ENCODE peak calls at places on chromosomes 3 and 15, in five cellular contexts. One of them, this sample, is unnamed. For H3K4me1, the result is how much of the 10 kb centered on the place peaks cover.

GRCh38 chr15:44137750-44138149 is 57.3 kb downstream of the FRMD5 start:
- DNase-seq in heart left ventricle: no peak
- DNase-seq in suprapubic skin: no peak
- DNase-seq in spleen: no peak
- DNase-seq in CD8-positive, alpha-beta memory T cell: no peak
- DNase-seq in this sample: no peak

GRCh38 chr3:38153986-38154608 is 11.2 kb upstream of the OXSR1 start:
- DNase-seq in heart left ventricle: no peak
- DNase-seq in suprapubic skin: no peak
- DNase-seq in spleen: no peak
- DNase-seq in CD8-positive, alpha-beta memory T cell: no peak
- DNase-seq in this sample: no peak

GRCh38 chr15:78942741-78943140 is 2.1 kb downstream of the CTSH start:
- DNase-seq in heart left ventricle: no peak
- DNase-seq in suprapubic skin: no peak
- DNase-seq in spleen: no peak
- DNase-seq in CD8-positive, alpha-beta memory T cell: no peak
- DNase-seq in this sample: no peak

GRCh38 chr3:119229190-119229589 is 11.5 kb downstream of the B4GALT4 start:
- DNase-seq in heart left ventricle: no peak
- DNase-seq in suprapubic skin: no peak
- DNase-seq in spleen: no peak
- DNase-seq in CD8-positive, alpha-beta memory T cell: no peak
- DNase-seq in this sample: no peak

GRCh38 chr3:98540346-98540745 is 8.6 kb downstream of the GPR15 start:
- DNase-seq in heart left ventricle: no peak
- DNase-seq in suprapubic skin: no peak
- DNase-seq in spleen: no peak
- DNase-seq in CD8-positive, alpha-beta memory T cell: no peak
- DNase-seq in this sample: no peak

GRCh38 chr3:21017115-21017852 is 733.7 kb downstream of the ZNF385D start:
- DNase-seq in heart left ventricle: no peak
- DNase-seq in suprapubic skin: no peak
- DNase-seq in spleen: no peak
- DNase-seq in CD8-positive, alpha-beta memory T cell: no peak
- DNase-seq in this sample: no peak

GRCh38 chr3:38177175-38177574 is 11.8 kb downstream of the OXSR1 start:
- DNase-seq in heart left ventricle: no peak
- DNase-seq in suprapubic skin: no peak
- DNase-seq in spleen: no peak
- DNase-seq in CD8-positive, alpha-beta memory T cell: no peak
- DNase-seq in this sample: no peak

GRCh38 chr3:131083190-131083863 is 56.6 kb downstream of the NEK11 start:
- DNase-seq in heart left ventricle: peak
- DNase-seq in suprapubic skin: no peak
- DNase-seq in spleen: peak
- DNase-seq in CD8-positive, alpha-beta memory T cell: no peak
- DNase-seq in this sample: peak

GRCh38 chr15:99154271-99154670 is 49.4 kb downstream of the SYNM start:
- DNase-seq in heart left ventricle: no peak
- DNase-seq in suprapubic skin: no peak
- DNase-seq in spleen: no peak
- DNase-seq in CD8-positive, alpha-beta memory T cell: no peak
- DNase-seq in this sample: no peak

GRCh38 chr15:59364238-59364637 is 8.4 kb downstream of the MYO1E start:
- DNase-seq in heart left ventricle: no peak
- DNase-seq in suprapubic skin: no peak
- DNase-seq in spleen: no peak
- DNase-seq in CD8-positive, alpha-beta memory T cell: no peak
- DNase-seq in this sample: no peak

GRCh38 chr3:10527295-10528016 is 22.1 kb upstream of the ATP2B2 start:
- DNase-seq in heart left ventricle: no peak
- DNase-seq in suprapubic skin: peak
- DNase-seq in spleen: no peak
- DNase-seq in CD8-positive, alpha-beta memory T cell: no peak
- DNase-seq in this sample: no peak

GRCh38 chr3:179730508-179730907 is 77.7 kb downstream of the USP13 start:
- DNase-seq in heart left ventricle: no peak
- DNase-seq in suprapubic skin: no peak
- DNase-seq in spleen: no peak
- DNase-seq in CD8-positive, alpha-beta memory T cell: no peak
- DNase-seq in this sample: no peak

DNA sequence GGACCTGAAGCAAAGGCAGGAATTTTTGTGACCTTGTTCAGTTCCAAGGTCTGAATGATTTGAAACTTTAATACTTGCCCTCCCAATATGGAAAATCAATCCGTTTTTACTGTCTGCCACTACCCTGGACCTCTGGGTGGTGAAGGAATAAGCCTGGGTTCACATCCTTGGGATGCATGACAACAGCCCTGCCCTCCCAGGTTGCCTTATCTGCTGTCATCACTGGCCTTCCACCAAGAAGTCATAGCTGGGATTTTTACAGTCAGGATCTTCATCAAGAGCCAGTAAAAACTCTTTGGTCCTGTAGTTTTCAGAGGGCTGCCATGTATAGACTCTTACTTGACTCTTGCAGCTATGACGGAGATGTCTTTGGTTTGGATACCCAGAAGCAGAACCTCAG is 128.6 kb downstream of the MYLK start:
- DNase-seq in heart left ventricle: no peak
- DNase-seq in suprapubic skin: no peak
- DNase-seq in spleen: no peak
- DNase-seq in CD8-positive, alpha-beta memory T cell: no peak
- DNase-seq in this sample: no peak
- H3K4me1 ChIP-seq in heart left ventricle: under half
- H3K4me1 ChIP-seq in suprapubic skin: under half
- H3K4me1 ChIP-seq in spleen: under half
- H3K4me1 ChIP-seq in CD8-positive, alpha-beta memory T cell: under half
- H3K4me1 ChIP-seq in this sample: under half

GRCh38 chr15:65052956-65053355 is 7.8 kb downstream of the SLC51B start:
- DNase-seq in heart left ventricle: no peak
- DNase-seq in suprapubic skin: no peak
- DNase-seq in spleen: no peak
- DNase-seq in CD8-positive, alpha-beta memory T cell: no peak
- DNase-seq in this sample: no peak
- H3K4me1 ChIP-seq in heart left ventricle: under half
- H3K4me1 ChIP-seq in suprapubic skin: under half
- H3K4me1 ChIP-seq in spleen: under half
- H3K4me1 ChIP-seq in CD8-positive, alpha-beta memory T cell: under half
- H3K4me1 ChIP-seq in this sample: under half

GRCh38 chr3:155075200-155075599 is 4.9 kb upstream of the MME start:
- DNase-seq in heart left ventricle: no peak
- DNase-seq in suprapubic skin: no peak
- DNase-seq in spleen: no peak
- DNase-seq in CD8-positive, alpha-beta memory T cell: no peak
- DNase-seq in this sample: no peak
- H3K4me1 ChIP-seq in heart left ventricle: under half
- H3K4me1 ChIP-seq in suprapubic skin: under half
- H3K4me1 ChIP-seq in spleen: under half
- H3K4me1 ChIP-seq in CD8-positive, alpha-beta memory T cell: under half
- H3K4me1 ChIP-seq in this sample: under half

GRCh38 chr3:114626751-114627150 is 332.9 kb downstream of the TIGIT start:
- DNase-seq in heart left ventricle: no peak
- DNase-seq in suprapubic skin: no peak
- DNase-seq in spleen: no peak
- DNase-seq in CD8-positive, alpha-beta memory T cell: no peak
- DNase-seq in this sample: no peak
- H3K4me1 ChIP-seq in heart left ventricle: under half
- H3K4me1 ChIP-seq in suprapubic skin: under half
- H3K4me1 ChIP-seq in spleen: under half
- H3K4me1 ChIP-seq in CD8-positive, alpha-beta memory T cell: under half
- H3K4me1 ChIP-seq in this sample: under half

DNA sequence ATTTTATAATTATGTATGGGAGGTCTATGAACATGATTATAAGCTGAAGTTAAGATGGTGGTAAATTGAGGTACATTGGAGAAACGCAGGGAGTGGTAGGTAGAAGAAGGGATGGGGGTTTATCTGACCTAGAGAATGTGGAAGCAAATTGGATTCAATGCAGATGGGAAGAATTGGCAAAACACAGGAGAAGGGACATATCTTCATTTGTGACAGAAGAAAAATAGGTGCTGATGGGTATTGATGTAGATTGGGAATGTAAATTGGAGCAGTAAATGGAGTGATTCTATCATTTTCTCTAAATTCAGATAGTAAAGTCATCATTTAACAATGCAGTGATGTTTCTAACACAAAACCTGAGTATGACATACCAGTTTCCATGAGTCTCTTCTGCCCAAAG is 39.7 kb upstream of the AADAC start:
- DNase-seq in heart left ventricle: no peak
- DNase-seq in suprapubic skin: no peak
- DNase-seq in spleen: no peak
- DNase-seq in CD8-positive, alpha-beta memory T cell: no peak
- DNase-seq in this sample: no peak
- H3K4me1 ChIP-seq in heart left ventricle: under half
- H3K4me1 ChIP-seq in suprapubic skin: under half
- H3K4me1 ChIP-seq in spleen: under half
- H3K4me1 ChIP-seq in CD8-positive, alpha-beta memory T cell: under half
- H3K4me1 ChIP-seq in this sample: half or more

DNA sequence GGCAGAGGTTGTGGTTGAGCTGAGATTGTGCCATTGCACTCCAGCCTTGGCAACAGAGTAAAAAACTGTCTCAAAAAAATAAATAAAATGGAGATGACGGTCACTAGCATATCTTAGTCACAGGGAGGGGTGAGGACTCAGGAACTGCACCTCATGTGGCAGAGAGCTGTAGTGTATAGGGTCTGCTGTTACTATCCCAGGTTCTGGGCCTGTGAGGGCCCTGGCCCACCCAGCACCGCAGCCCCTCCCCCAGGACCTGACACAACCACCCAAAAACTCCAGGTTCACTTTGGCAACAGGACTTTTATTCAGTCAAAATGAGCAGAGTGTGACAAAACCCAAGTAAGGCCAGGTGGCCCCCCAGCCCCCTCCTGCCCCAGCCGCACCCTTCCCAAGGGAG is 22.4 kb downstream of the RNU5B-1 start:
- DNase-seq in heart left ventricle: no peak
- DNase-seq in suprapubic skin: no peak
- DNase-seq in spleen: peak
- DNase-seq in CD8-positive, alpha-beta memory T cell: no peak
- DNase-seq in this sample: no peak
- H3K4me1 ChIP-seq in heart left ventricle: under half
- H3K4me1 ChIP-seq in suprapubic skin: under half
- H3K4me1 ChIP-seq in spleen: under half
- H3K4me1 ChIP-seq in CD8-positive, alpha-beta memory T cell: under half
- H3K4me1 ChIP-seq in this sample: under half

GRCh38 chr3:13013994-13014754 is 59.1 kb downstream of the IQSEC1 start:
- DNase-seq in heart left ventricle: no peak
- DNase-seq in suprapubic skin: no peak
- DNase-seq in spleen: peak
- DNase-seq in CD8-positive, alpha-beta memory T cell: peak
- DNase-seq in this sample: no peak
- H3K4me1 ChIP-seq in heart left ventricle: under half
- H3K4me1 ChIP-seq in suprapubic skin: under half
- H3K4me1 ChIP-seq in spleen: half or more
- H3K4me1 ChIP-seq in CD8-positive, alpha-beta memory T cell: half or more
- H3K4me1 ChIP-seq in this sample: under half

GRCh38 chr15:76343313-76343996 is 6.9 kb downstream of the ISL2 start:
- DNase-seq in heart left ventricle: no peak
- DNase-seq in suprapubic skin: no peak
- DNase-seq in spleen: no peak
- DNase-seq in CD8-positive, alpha-beta memory T cell: no peak
- DNase-seq in this sample: no peak

GRCh38 chr15:76340802-76341365 is 4.3 kb downstream of the ISL2 start:
- DNase-seq in heart left ventricle: no peak
- DNase-seq in suprapubic skin: no peak
- DNase-seq in spleen: peak
- DNase-seq in CD8-positive, alpha-beta memory T cell: peak
- DNase-seq in this sample: peak

GRCh38 chr15:76341366-76342045 is 4.9 kb downstream of the ISL2 start:
- DNase-seq in heart left ventricle: no peak
- DNase-seq in suprapubic skin: no peak
- DNase-seq in spleen: no peak
- DNase-seq in CD8-positive, alpha-beta memory T cell: no peak
- DNase-seq in this sample: peak

GRCh38 chr15:76342382-76343201 is 6.0 kb downstream of the ISL2 start:
- DNase-seq in heart left ventricle: no peak
- DNase-seq in suprapubic skin: no peak
- DNase-seq in spleen: peak
- DNase-seq in CD8-positive, alpha-beta memory T cell: no peak
- DNase-seq in this sample: no peak

GRCh38 chr15:76342046-76342381 is 5.4 kb downstream of the ISL2 start:
- DNase-seq in heart left ventricle: no peak
- DNase-seq in suprapubic skin: no peak
- DNase-seq in spleen: no peak
- DNase-seq in CD8-positive, alpha-beta memory T cell: no peak
- DNase-seq in this sample: no peak
- H3K4me1 ChIP-seq in heart left ventricle: under half
- H3K4me1 ChIP-seq in suprapubic skin: half or more
- H3K4me1 ChIP-seq in spleen: half or more
- H3K4me1 ChIP-seq in CD8-positive, alpha-beta memory T cell: half or more
- H3K4me1 ChIP-seq in this sample: half or more